ENCODE peak calls at places on chromosomes 7 and 10, in six cellular contexts. G is right lobe of liver, O is T follicular helper cell, M is mucosa of gallbladder, X is fibroblast of mammary gland, D is sigmoid colon. T is an unnamed sample.

GRCh38 chr10:11175823-11176243 is 158.2 kb downstream of the CELF2 start:
- DNase-seq in G (no peak), O (no peak), M (peak), X (no peak), D (no peak), T (no peak)

GRCh38 chr10:100057948-100058347 is 23.7 kb downstream of the CPN1 start:
- DNase-seq in G (no peak), O (no peak), M (no peak), X (no peak), D (no peak), T (no peak)

GRCh38 chr7:84665339-84665738 is 470.8 kb upstream of the SEMA3A start:
- DNase-seq in G (no peak), O (no peak), M (no peak), X (no peak), D (no peak), T (no peak)

GRCh38 chr7:105238198-105238765 is 150.4 kb downstream of the SRPK2 start:
- DNase-seq in G (no peak), O (no peak), M (no peak), X (no peak), D (no peak), T (no peak)

GRCh38 chr7:149753370-149754233 is 19.8 kb downstream of the ZNF467 start:
- DNase-seq in G (no peak), O (no peak), M (no peak), X (peak), D (no peak), T (peak)

GRCh38 chr10:62348029-62348428 is 26.1 kb upstream of the ZNF365 start:
- DNase-seq in G (no peak), O (no peak), M (no peak), X (no peak), D (no peak), T (no peak)

GRCh38 chr7:103679156-103680132 is 233.4 kb upstream of the SLC26A5 start:
- DNase-seq in G (no peak), O (no peak), M (no peak), X (no peak), D (no peak), T (no peak)

GRCh38 chr7:16526742-16527540 is at the start of gene LRRC72:
- DNase-seq in G (no peak), O (no peak), M (no peak), X (no peak), D (no peak), T (no peak)